ENCODE peak calls at places on chromosomes 11 and 22, in four cellular contexts. F is GM12891, P is K562, G is GM12878. T is an unnamed sample.
A peak's percentile ranks its signal among the peaks of the same experiment; 100 is the strongest.

GRCh38 chr11:129451524-129451923 is 75.9 kb downstream of the BARX2 start:
- DNase-seq in P (no peak), F (no peak), G (no peak), T (no peak)

GRCh38 chr11:35045219-35045819 is 93.7 kb upstream of the CD44 start:
- DNase-seq in P (no peak), G (no peak), F (no peak), T (no peak)

GRCh38 chr11:18578975-18579598 is 9.4 kb downstream of the UEVLD start:
- DNase-seq in G (no peak), F (no peak), P (peak; percentile 34), T (no peak)

GRCh38 chr11:1942541-1943260 is 4.4 kb upstream of the MRPL23 start:
- DNase-seq in P (no peak), F (no peak), G (no peak), T (no peak)

GRCh38 chr22:37303821-37304274 is 21.5 kb downstream of the CYTH4 start:
- DNase-seq in P (peak; percentile 60), F (no peak), G (no peak), T (peak; percentile 84)

GRCh38 chr11:2534131-2534956 is 89.5 kb downstream of the KCNQ1 start:
- DNase-seq in G (no peak), P (no peak), F (no peak), T (peak; percentile 27)

GRCh38 chr11:28089378-28089777 is 18.6 kb downstream of the KIF18A start:
- DNase-seq in F (no peak), P (no peak), G (no peak), T (no peak)

GRCh38 chr11:107427569-107428180 is 29.9 kb downstream of the CWF19L2 start:
- DNase-seq in P (peak; percentile 27), F (no peak), G (no peak), T (no peak)

GRCh38 chr11:488579-488978 is 18.5 kb downstream of the RNH1 start:
- DNase-seq in F (no peak), G (no peak), P (no peak), T (no peak)

GRCh38 chr22:26669060-26669481 is 11.7 kb downstream of the MIAT start:
- DNase-seq in G (no peak), P (no peak), F (no peak), T (peak; percentile 71)

GRCh38 chr11:111299111-111300026 is 1.0 kb downstream of the POU2AF3 start:
- DNase-seq in P (no peak), F (peak; percentile 52), G (no peak), T (no peak)

GRCh38 chr22:49305966-49306631 is 521.6 kb downstream of the BRD1 start:
- DNase-seq in F (no peak), P (no peak), G (no peak), T (no peak)

GRCh38 chr22:27462190-27462589 is 339.4 kb downstream of the MN1 start:
- DNase-seq in G (no peak), F (no peak), P (no peak), T (no peak)

GRCh38 chr11:129237880-129238638 is 45.9 kb upstream of the ARHGAP32 start:
- DNase-seq in F (no peak), G (no peak), P (no peak), T (no peak)

GRCh38 chr22:46052331-46052771 is 75.4 kb upstream of the WNT7B start:
- DNase-seq in P (no peak), G (no peak), F (no peak), T (no peak)

GRCh38 chr11:66570117-66570825 is 1.9 kb upstream of the CTSF start:
- DNase-seq in F (no peak), P (no peak), G (no peak), T (no peak)

GRCh38 chr11:63489879-63490278 is 1.1 kb downstream of the PLAAT5 start:
- DNase-seq in G (no peak), P (no peak), F (no peak), T (no peak)

GRCh38 chr11:113862430-113862829 is 12.9 kb downstream of the USP28 start:
- DNase-seq in G (no peak), P (no peak), F (no peak), T (no peak)

DNA sequence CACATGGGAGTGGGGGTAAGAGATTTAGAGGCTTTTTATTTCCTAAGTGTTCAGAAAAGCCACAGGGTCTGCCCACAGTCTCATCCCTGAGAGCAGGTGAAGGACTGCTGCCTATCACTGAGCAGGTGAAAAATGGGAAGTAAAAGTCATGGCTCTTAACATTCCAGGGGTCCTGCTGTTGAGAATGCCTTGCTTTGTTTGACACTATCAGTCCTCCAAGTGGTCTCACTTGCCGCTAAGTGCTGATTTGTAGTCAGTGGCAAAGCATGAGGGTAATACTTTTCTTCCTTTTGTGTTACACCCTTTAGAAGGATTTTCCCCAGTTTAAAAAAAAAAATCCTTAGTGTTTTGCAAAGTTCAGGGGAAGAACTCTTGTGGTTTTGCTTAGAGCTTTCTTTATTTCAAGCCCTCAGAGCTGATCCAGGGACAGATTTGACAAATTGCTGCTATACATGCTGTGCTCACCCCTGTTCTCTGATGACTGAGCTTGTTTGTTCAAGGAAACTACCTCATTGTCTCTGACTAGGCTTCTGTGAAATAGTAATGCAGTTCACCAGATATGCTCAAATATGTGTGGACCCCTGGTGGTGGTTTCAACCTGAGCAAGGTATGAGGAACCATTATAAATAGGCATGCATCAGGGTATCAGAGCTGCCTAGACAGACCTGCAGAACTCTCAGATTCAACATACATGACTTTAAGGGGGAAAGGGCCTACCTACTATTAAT is 141.0 kb downstream of the ARHGAP42 start:
- DNase-seq in P (peak; percentile 30), G (peak; percentile 32), F (no peak), T (no peak)
- TF ChIP-seq SPI1 in P (no peak), G (no peak), F (no peak), T (no peak)

GRCh38 chr11:11519184-11519583 is 102.6 kb downstream of the GALNT18 start:
- DNase-seq in P (no peak), F (no peak), G (no peak), T (no peak)
- TF ChIP-seq SPI1 in P (no peak), F (no peak), G (no peak), T (no peak)

DNA sequence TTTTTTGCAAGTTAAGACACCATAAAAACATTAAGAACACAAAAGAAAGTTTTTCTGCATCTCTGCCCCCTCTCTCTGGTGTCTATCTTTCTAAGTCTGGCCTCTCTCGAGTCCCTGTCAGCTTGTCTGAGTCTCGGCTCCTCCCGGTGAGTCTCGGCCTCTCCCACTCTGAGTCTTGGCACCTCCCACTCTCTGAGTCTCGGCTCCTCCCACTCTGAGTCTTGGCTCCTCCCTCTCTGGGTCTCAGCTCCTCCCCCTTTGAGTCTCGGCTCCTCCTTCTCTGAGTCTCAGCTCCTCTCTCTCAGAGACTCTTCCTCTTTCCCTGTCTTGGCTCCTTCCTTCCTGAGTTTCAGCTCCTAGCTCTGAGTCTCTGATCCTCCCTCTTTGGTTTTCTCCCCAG is 72.5 kb upstream of the AMPD3 start:
- DNase-seq in G (no peak), P (peak; percentile 70), F (no peak), T (no peak)
- TF ChIP-seq SPI1 in G (no peak), P (peak; percentile 59), F (no peak), T (no peak)

GRCh38 chr22:35743466-35743865 is 25.8 kb downstream of the APOL5 start:
- DNase-seq in F (no peak), P (no peak), G (no peak), T (no peak)
- TF ChIP-seq SPI1 in F (no peak), P (no peak), G (no peak), T (no peak)

T was measured in HL-60.